ENCODE peak calls at places on chromosomes 5 and 9, in nine cellular contexts. F is RWPE1; J is activated T-helper 1 cell treated with Interleukin-2 at 50 U/mL for 16 hours; O is activated naive CD4-positive, alpha-beta T cell treated with anti-CD3 and anti-CD28 coated beads for 36 hours; D is endothelial cell; R is mammary epithelial cell; X is ACHN; Z is Calu3; M is NCI-H1092. T is an unnamed sample.

GRCh38 chr9:106797299-106797698 is 65.7 kb upstream of the ZNF462 start:
- DNase-seq in F (no peak), J (no peak), O (no peak), D (no peak), R (peak), X (no peak), Z (no peak), M (no peak), T (no peak)

GRCh38 chr9:129783516-129784361 is 19.2 kb upstream of the TOR1B start:
- DNase-seq in F (peak), J (peak), O (peak), D (peak), R (peak), X (peak), Z (peak), M (peak), T (peak)

GRCh38 chr9:86093788-86094555 is 5.4 kb downstream of the GOLM1 start:
- DNase-seq in F (no peak), J (no peak), O (no peak), D (no peak), R (no peak), X (no peak), Z (peak), M (no peak), T (peak)

GRCh38 chr5:176817864-176818377 is 7.6 kb downstream of the UNC5A start:
- DNase-seq in F (peak), J (no peak), O (peak), D (peak), R (no peak), X (peak), Z (peak), M (no peak), T (no peak)

GRCh38 chr9:69898714-69899209 is 78.1 kb downstream of the CFAP95 start:
- DNase-seq in F (peak), J (no peak), O (no peak), D (no peak), R (peak), X (peak), Z (no peak), M (no peak), T (peak)

GRCh38 chr5:150045512-150045911 is 40.8 kb downstream of the CSF1R start:
- DNase-seq in F (no peak), J (no peak), O (no peak), D (no peak), R (no peak), X (no peak), Z (no peak), M (no peak), T (no peak)

GRCh38 chr5:35136386-35136785 is 88.6 kb upstream of the AGXT2 start:
- DNase-seq in F (peak), J (no peak), O (peak), D (no peak), R (peak), X (peak), Z (no peak), M (no peak), T (peak)

GRCh38 chr9:36935768-36936497 is 98.1 kb downstream of the PAX5 start:
- DNase-seq in F (no peak), J (no peak), O (no peak), D (no peak), R (no peak), X (no peak), Z (no peak), M (no peak), T (no peak)

GRCh38 chr5:137582218-137582617 is 83.1 kb upstream of the SPOCK1 start:
- DNase-seq in F (no peak), J (no peak), O (no peak), D (no peak), R (no peak), X (no peak), Z (no peak), M (no peak), T (no peak)

GRCh38 chr5:43227655-43228054 is 35.6 kb downstream of the NIM1K start:
- DNase-seq in F (peak), J (no peak), O (no peak), D (no peak), R (peak), X (peak), Z (no peak), M (no peak), T (peak)

GRCh38 chr9:9499546-9499945 is 1113.3 kb downstream of the PTPRD start:
- DNase-seq in F (no peak), J (no peak), O (no peak), D (no peak), R (no peak), X (no peak), Z (no peak), M (no peak), T (no peak)

GRCh38 chr5:15655683-15656082 is 155.7 kb downstream of the FBXL7 start:
- DNase-seq in F (no peak), J (no peak), O (no peak), D (no peak), R (no peak), X (no peak), Z (no peak), M (no peak), T (peak)

GRCh38 chr5:171954721-171955120 is 51.7 kb downstream of the FBXW11 start:
- DNase-seq in F (peak), J (no peak), O (no peak), D (no peak), R (peak), X (peak), Z (no peak), M (no peak), T (no peak)

GRCh38 chr5:132773601-132774355 is 3.3 kb downstream of the SEPTIN8 start:
- DNase-seq in F (no peak), J (no peak), O (no peak), D (no peak), R (no peak), X (no peak), Z (no peak), M (no peak), T (no peak)

GRCh38 chr5:61205013-61205412 is 42.7 kb upstream of the SMIM15 start:
- DNase-seq in F (no peak), J (no peak), O (no peak), D (no peak), R (no peak), X (no peak), Z (no peak), M (no peak), T (no peak)

GRCh38 chr9:84697494-84698114 is 28.1 kb downstream of the NTRK2 start:
- DNase-seq in F (peak), J (no peak), O (peak), D (peak), R (peak), X (peak), Z (peak), M (peak), T (peak)

GRCh38 chr5:178331491-178331981 is 98.9 kb upstream of the PHYKPL start:
- DNase-seq in F (peak), J (no peak), O (no peak), D (no peak), R (no peak), X (no peak), Z (no peak), M (no peak), T (no peak)

GRCh38 chr5:22908129-22908528 is 55.0 kb upstream of the CDH12 start:
- DNase-seq in F (peak), J (no peak), O (no peak), D (no peak), R (peak), X (peak), Z (no peak), M (no peak), T (peak)

GRCh38 chr5:59587489-59588337 is 305.8 kb downstream of the PDE4D start:
- DNase-seq in F (no peak), J (no peak), O (no peak), D (peak), R (no peak), X (peak), Z (peak), M (peak), T (no peak)

GRCh38 chr9:137757613-137758029 is 120.0 kb upstream of the CACNA1B start:
- DNase-seq in F (peak), J (no peak), O (peak), D (no peak), R (peak), X (peak), Z (no peak), M (no peak), T (peak)

GRCh38 chr9:99516657-99517049 is 294.6 kb downstream of the SEC61B start:
- DNase-seq in F (no peak), J (no peak), O (peak), D (no peak), R (no peak), X (no peak), Z (no peak), M (no peak), T (no peak)

GRCh38 chr9:36584626-36585460 is 12.1 kb downstream of the MELK start:
- DNase-seq in F (peak), J (no peak), O (no peak), D (no peak), R (peak), X (peak), Z (no peak), M (no peak), T (peak)

GRCh38 chr5:161009194-161009593 is 157.2 kb upstream of the ATP10B start:
- DNase-seq in F (no peak), J (no peak), O (no peak), D (no peak), R (no peak), X (no peak), Z (no peak), M (no peak), T (no peak)

GRCh38 chr5:178460598-178461425 is 129.4 kb downstream of the COL23A1 start:
- DNase-seq in F (peak), J (no peak), O (peak), D (peak), R (no peak), X (peak), Z (peak), M (peak), T (peak)

GRCh38 chr9:116141864-116142561 is 11.6 kb upstream of the PAPPA start:
- DNase-seq in F (peak), J (no peak), O (no peak), D (no peak), R (peak), X (no peak), Z (no peak), M (no peak), T (peak)

GRCh38 chr5:41918105-41918504 is 7.0 kb upstream of the FBXO4 start:
- DNase-seq in F (no peak), J (no peak), O (no peak), D (no peak), R (no peak), X (no peak), Z (no peak), M (no peak), T (no peak)

GRCh38 chr5:178293400-178293799 is 60.8 kb upstream of the PHYKPL start:
- DNase-seq in F (no peak), J (no peak), O (no peak), D (no peak), R (no peak), X (no peak), Z (no peak), M (no peak), T (no peak)

GRCh38 chr5:53123702-53124101 is 14.1 kb upstream of the MOCS2 start:
- DNase-seq in F (peak), J (no peak), O (no peak), D (no peak), R (no peak), X (peak), Z (no peak), M (no peak), T (peak)

GRCh38 chr9:124784503-124784902 is 7.6 kb downstream of the OLFML2A start:
- DNase-seq in F (no peak), J (no peak), O (no peak), D (no peak), R (peak), X (no peak), Z (no peak), M (no peak), T (peak)

GRCh38 chr5:101346906-101347305 is 443.8 kb upstream of the ST8SIA4 start:
- DNase-seq in F (no peak), J (no peak), O (no peak), D (no peak), R (no peak), X (no peak), Z (no peak), M (no peak), T (no peak)

GRCh38 chr9:124222109-124222508 is 35.6 kb upstream of the NEK6 start:
- DNase-seq in F (no peak), J (no peak), O (no peak), D (no peak), R (no peak), X (no peak), Z (no peak), M (no peak), T (no peak)

GRCh38 chr9:61665829-61666228 is 476.0 kb downstream of the SPATA31A7 start:
- DNase-seq in F (no peak), J (no peak), O (no peak), D (no peak), R (no peak), X (no peak), Z (no peak), M (no peak), T (no peak)

GRCh38 chr9:134243778-134244467 is 79.6 kb upstream of the RNU6ATAC start:
- DNase-seq in F (no peak), J (no peak), O (peak), D (no peak), R (peak), X (no peak), Z (no peak), M (no peak), T (no peak)

GRCh38 chr5:44252545-44252944 is 136.7 kb downstream of the FGF10 start:
- DNase-seq in F (no peak), J (no peak), O (no peak), D (no peak), R (no peak), X (no peak), Z (no peak), M (no peak), T (no peak)

T was measured in HT1080.